ENCODE peak calls at places on chromosomes 11 and 22, in eight cellular contexts. X is osteocyte, G is endothelial cell, P is right lobe of liver, R is GM12865, M is transverse colon, S is psoas muscle, D is fibroblast of lung. N is an unnamed sample.

GRCh38 chr11:60370252-60370810 is 8.0 kb upstream of the MS4A7 start:
- DNase-seq in X (no peak), G (no peak), P (no peak), R (no peak), M (no peak), S (no peak), D (no peak), N (no peak)

GRCh38 chr11:116424615-116425261 is 348.0 kb downstream of the BUD13 start:
- DNase-seq in X (no peak), G (no peak), P (no peak), R (no peak), M (no peak), S (no peak), D (no peak), N (no peak)

GRCh38 chr22:19506212-19506611 is 18.0 kb downstream of the CLDN5 start:
- DNase-seq in X (no peak), G (no peak), P (no peak), R (no peak), M (no peak), S (no peak), D (no peak), N (no peak)

GRCh38 chr11:42249401-42249800 is 789.9 kb upstream of the LRRC4C start:
- DNase-seq in X (no peak), G (no peak), P (no peak), R (no peak), M (no peak), S (no peak), D (no peak), N (peak; percentile 32)

GRCh38 chr11:103625624-103625965 is 410.8 kb upstream of the DDI1 start:
- DNase-seq in X (no peak), G (no peak), P (no peak), R (no peak), M (no peak), S (no peak), D (no peak), N (no peak)

GRCh38 chr11:32318071-32318815 is 117.1 kb downstream of the WT1 start:
- DNase-seq in X (no peak), G (no peak), P (no peak), R (no peak), M (no peak), S (no peak), D (no peak), N (no peak)

GRCh38 chr22:37752189-37753061 is 55.3 kb upstream of the GCAT start:
- DNase-seq in X (peak; percentile 97), G (no peak), P (peak; percentile 91), R (no peak), M (peak; percentile 89), S (peak; percentile 97), D (peak; percentile 97), N (peak; percentile 99)

GRCh38 chr22:30026751-30027150 is 53.5 kb upstream of the HORMAD2 start:
- DNase-seq in X (no peak), G (no peak), P (no peak), R (no peak), M (no peak), S (no peak), D (no peak), N (no peak)

GRCh38 chr22:37631448-37632173 is 7.9 kb upstream of the SH3BP1 start:
- DNase-seq in X (no peak), G (no peak), P (peak; percentile 55), R (no peak), M (peak; percentile 25), S (no peak), D (no peak), N (no peak)

GRCh38 chr11:30346068-30346688 is 23.3 kb downstream of the ARL14EP start:
- DNase-seq in X (no peak), G (peak; percentile 22), P (no peak), R (peak; percentile 70), M (no peak), S (no peak), D (peak; percentile 74), N (peak; percentile 72)

GRCh38 chr11:61891331-61892084 is at the start of gene FADS3:
- DNase-seq in X (peak; percentile 90), G (peak; percentile 69), P (peak; percentile 93), R (peak; percentile 53), M (peak; percentile 90), S (peak; percentile 94), D (peak; percentile 68), N (peak; percentile 67)

GRCh38 chr11:36702330-36703054 is 104.5 kb upstream of the RAG2 start:
- DNase-seq in X (no peak), G (peak; percentile 44), P (no peak), R (peak; percentile 75), M (no peak), S (no peak), D (peak; percentile 77), N (peak; percentile 84)

GRCh38 chr11:116852261-116853125 is 15.1 kb upstream of the APOA1 start:
- DNase-seq in X (no peak), G (no peak), P (no peak), R (peak; percentile 47), M (peak; percentile 42), S (no peak), D (peak; percentile 65), N (peak; percentile 75)

GRCh38 chr11:118448294-118448693 is 12.0 kb downstream of the KMT2A start:
- DNase-seq in X (no peak), G (no peak), P (no peak), R (peak; percentile 78), M (no peak), S (no peak), D (peak; percentile 35), N (peak; percentile 59)

GRCh38 chr11:82718841-82719240 is 14.8 kb downstream of the FAM181B start:
- DNase-seq in X (no peak), G (no peak), P (no peak), R (no peak), M (no peak), S (no peak), D (no peak), N (no peak)

DNA sequence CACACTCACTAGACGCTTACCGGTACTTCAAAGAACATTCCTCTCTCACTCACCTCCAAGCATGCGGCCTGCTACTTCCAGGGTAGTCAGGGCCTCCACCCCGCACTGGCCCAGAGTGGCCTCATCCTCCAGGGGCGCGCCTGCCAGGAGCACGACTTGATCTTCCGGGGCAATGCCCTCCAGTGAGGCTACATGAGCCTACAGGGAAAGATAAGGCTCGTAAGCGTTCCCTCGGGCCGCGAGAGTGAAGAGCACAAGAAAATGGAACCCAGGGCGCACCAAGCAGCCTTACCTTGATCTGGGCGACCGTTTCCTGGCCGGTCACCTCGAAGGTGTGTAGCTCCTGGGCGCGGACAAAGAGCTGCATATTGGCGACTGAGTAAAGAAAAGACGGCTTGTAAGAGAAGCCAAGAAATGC is 478 bp downstream of the FAU start:
- DNase-seq in X (peak; percentile 84), G (peak; percentile 28), P (peak; percentile 62), R (no peak), M (peak; percentile 57), S (no peak), D (no peak), N (no peak)
- TF ChIP-seq CTCF in X (no peak), G (no peak), P (no peak), R (no peak), M (no peak), S (no peak), D (no peak), N (no peak)

DNA sequence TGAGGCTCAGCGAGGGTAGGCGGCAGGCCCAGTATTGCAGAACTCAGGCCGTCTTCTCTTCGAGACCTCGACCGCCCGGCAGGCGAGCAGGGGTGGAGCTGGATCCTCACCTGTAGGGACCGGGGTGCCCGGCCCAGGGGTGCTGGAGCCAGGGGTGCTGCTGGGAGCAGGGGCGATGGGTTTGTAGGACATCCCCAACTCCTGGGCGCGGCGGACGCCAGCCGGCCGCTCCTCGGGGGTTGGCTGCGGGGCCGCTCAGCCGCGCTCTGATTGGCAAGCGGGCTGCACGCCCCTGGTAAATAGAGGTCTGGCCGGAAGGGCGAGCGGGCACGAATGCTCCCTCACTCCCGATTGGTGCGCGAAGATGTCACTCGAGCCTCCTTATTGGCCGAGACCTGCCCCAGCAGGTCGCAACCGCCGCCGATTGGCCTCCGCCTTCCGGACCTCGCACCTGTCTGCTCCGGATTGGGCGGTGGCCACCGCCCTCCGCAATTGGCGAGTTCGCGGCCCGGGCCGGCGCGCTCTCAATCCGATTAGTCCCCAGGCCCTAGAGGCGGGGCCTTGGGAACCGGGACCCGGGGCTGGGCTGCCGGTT is at the start of gene CDK2AP2:
- DNase-seq in X (peak; percentile 99), G (peak; percentile 98), P (peak; percentile 100), R (peak; percentile 100), M (peak; percentile 100), S (peak; percentile 100), D (peak; percentile 99), N (peak; percentile 99)
- TF ChIP-seq CTCF in X (no peak), G (no peak), P (no peak), R (no peak), M (no peak), S (no peak), D (no peak), N (no peak)

GRCh38 chr11:6414874-6415328 is 4.0 kb downstream of the APBB1 start:
- DNase-seq in X (no peak), G (no peak), P (no peak), R (peak; percentile 50), M (no peak), S (no peak), D (no peak), N (no peak)

GRCh38 chr11:6418199-6418957 is 516 bp downstream of the APBB1 start:
- DNase-seq in X (no peak), G (peak; percentile 20), P (no peak), R (no peak), M (peak; percentile 30), S (no peak), D (no peak), N (no peak)

GRCh38 chr11:6420677-6421076 is 1.8 kb upstream of the APBB1 start:
- DNase-seq in X (no peak), G (no peak), P (no peak), R (no peak), M (no peak), S (no peak), D (no peak), N (no peak)

GRCh38 chr11:6413791-6414231 is 5.1 kb downstream of the APBB1 start:
- DNase-seq in X (no peak), G (no peak), P (no peak), R (no peak), M (no peak), S (no peak), D (no peak), N (no peak)

GRCh38 chr11:6418958-6419611 is at the start of gene APBB1:
- DNase-seq in X (no peak), G (peak; percentile 58), P (peak; percentile 57), R (peak; percentile 51), M (peak; percentile 73), S (peak; percentile 84), D (peak; percentile 54), N (peak; percentile 47)
- TF ChIP-seq CTCF in X (peak; percentile 8), G (no peak), P (peak; percentile 14), R (no peak), M (peak; percentile 17), S (peak; percentile 18), D (peak; percentile 17), N (peak; percentile 18)

DNA sequence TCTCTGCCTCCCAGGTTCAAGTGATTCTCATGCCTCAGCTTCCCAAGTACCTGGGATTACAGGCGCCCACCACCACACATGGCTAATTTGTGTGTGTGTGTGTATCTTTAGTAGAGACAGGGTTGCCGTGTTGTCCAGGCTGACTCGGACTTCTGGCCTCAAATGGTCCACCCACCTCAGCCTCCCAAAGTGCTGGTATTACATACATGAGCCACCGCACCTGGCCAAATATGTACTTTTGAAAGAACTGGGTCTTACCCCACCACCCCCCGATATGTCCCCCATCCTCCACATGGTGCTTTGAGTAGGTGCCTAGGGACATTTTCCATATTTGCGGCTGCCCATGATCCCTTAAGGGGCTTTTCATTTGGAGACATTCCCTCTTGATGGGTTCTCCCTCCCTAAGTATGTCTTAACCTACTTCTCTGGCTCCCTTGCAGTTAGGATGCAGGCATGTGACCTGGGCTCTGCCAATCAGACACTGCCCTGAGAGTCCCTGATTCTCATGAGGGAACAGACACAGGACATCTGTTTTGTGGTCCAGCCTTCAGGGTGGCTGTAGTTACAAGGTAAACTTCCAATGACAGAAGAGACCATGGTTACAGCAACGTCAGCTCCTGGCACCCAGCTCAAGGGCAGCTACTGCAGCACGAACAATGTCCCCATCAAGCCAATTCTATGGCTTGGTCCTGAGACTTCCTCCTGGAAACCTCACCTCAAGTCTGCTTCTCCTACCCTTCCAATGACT is 48.4 kb downstream of the CHST1 start:
- DNase-seq in X (peak; percentile 51), G (no peak), P (no peak), R (no peak), M (no peak), S (no peak), D (no peak), N (no peak)
- TF ChIP-seq CTCF in X (no peak), G (no peak), P (no peak), R (no peak), M (no peak), S (no peak), D (no peak), N (no peak)

N was measured in fibroblast of the aortic adventitia.